ENCODE peak calls at places on chromosomes 12 and 14, in nine cellular contexts. K, P, S, J, G, I, O, Y and M are unnamed samples.

GRCh38 chr12:108596854-108597558 is 878 bp downstream of the TMEM119 start:
- DNase-seq in K (no peak), O (no peak), S (no peak), P (no peak), Y (no peak), G (no peak), J (no peak), I (no peak), M (no peak)

GRCh38 chr14:105055334-105055733 is 9.9 kb downstream of the GPR132 start:
- DNase-seq in S (no peak), K (no peak), O (no peak), P (no peak), I (no peak), Y (no peak), G (no peak), J (no peak), M (no peak)

GRCh38 chr12:124520258-124520657 is 47.2 kb downstream of the NCOR2 start:
- DNase-seq in Y (peak), S (peak), P (no peak), K (no peak), O (peak), G (peak), I (peak), J (no peak), M (peak)

GRCh38 chr12:43887397-43887796 is 51.5 kb downstream of the TMEM117 start:
- DNase-seq in Y (no peak), J (no peak), G (no peak), K (no peak), O (no peak), S (no peak), P (no peak), I (no peak), M (no peak)

GRCh38 chr12:79521576-79521975 is 169.2 kb downstream of the PAWR start:
- DNase-seq in I (peak), Y (no peak), S (no peak), P (no peak), O (no peak), J (no peak), G (no peak), K (no peak), M (no peak)

GRCh38 chr12:76272292-76272691 is 75.9 kb downstream of the BBS10 start:
- DNase-seq in S (no peak), O (no peak), I (no peak), K (no peak), Y (no peak), J (no peak), P (no peak), G (no peak), M (no peak)

GRCh38 chr14:44833376-44833775 is 128.4 kb downstream of the KLHL28 start:
- DNase-seq in O (peak), S (no peak), Y (peak), J (no peak), P (no peak), K (no peak), I (peak), G (peak), M (peak)

GRCh38 chr12:71755146-71755892 is 656 bp downstream of the RAB21 start:
- DNase-seq in J (peak), I (peak), Y (peak), P (no peak), O (peak), K (peak), G (peak), S (peak), M (peak)

GRCh38 chr12:4505381-4505986 is 33.2 kb upstream of the RAD51AP1 start:
- DNase-seq in Y (peak), J (no peak), O (peak), I (no peak), K (no peak), S (no peak), P (no peak), G (peak), M (no peak)

GRCh38 chr12:54265364-54265812 is 14.5 kb downstream of the CBX5 start:
- DNase-seq in P (no peak), K (no peak), G (no peak), J (no peak), S (no peak), O (no peak), I (no peak), Y (no peak), M (no peak)

GRCh38 chr14:103136388-103137271 is 13.4 kb downstream of the TNFAIP2 start:
- DNase-seq in I (peak), P (no peak), K (no peak), G (peak), S (no peak), Y (peak), O (peak), J (no peak), M (peak)

GRCh38 chr14:77290705-77291104 is 19.7 kb upstream of the NGB start:
- DNase-seq in G (peak), K (no peak), J (no peak), P (no peak), I (peak), O (no peak), Y (no peak), S (no peak), M (no peak)

GRCh38 chr12:66279127-66279712 is 23.1 kb upstream of the HELB start:
- DNase-seq in Y (peak), P (no peak), S (no peak), I (peak), K (peak), J (no peak), O (peak), G (peak), M (peak)

GRCh38 chr12:68446896-68447806 is 115.0 kb upstream of the MDM1 start:
- DNase-seq in P (peak), O (no peak), Y (peak), S (no peak), I (no peak), K (no peak), G (peak), J (no peak), M (no peak)

GRCh38 chr12:112346194-112346593 is 36.0 kb downstream of the HECTD4 start:
- DNase-seq in O (no peak), I (no peak), J (no peak), Y (no peak), G (no peak), K (no peak), P (no peak), S (no peak), M (no peak)

GRCh38 chr12:14995583-14996425 is 23.0 kb downstream of the PDE6H start:
- DNase-seq in I (peak), O (peak), K (peak), P (no peak), S (no peak), Y (peak), J (no peak), G (peak), M (peak)

GRCh38 chr12:88896958-88897357 is 316.7 kb upstream of the KITLG start:
- DNase-seq in K (no peak), S (no peak), J (no peak), I (peak), P (no peak), O (no peak), G (peak), Y (peak), M (no peak)

GRCh38 chr12:85874064-85874463 is at the start of gene NTS:
- DNase-seq in J (no peak), P (no peak), O (no peak), K (peak), I (no peak), Y (no peak), G (no peak), S (no peak), M (no peak)
- TF ChIP-seq CTCF in J (no peak), P (no peak), O (no peak), K (no peak), I (no peak), Y (peak), G (peak), S (no peak), M (no peak)

DNA sequence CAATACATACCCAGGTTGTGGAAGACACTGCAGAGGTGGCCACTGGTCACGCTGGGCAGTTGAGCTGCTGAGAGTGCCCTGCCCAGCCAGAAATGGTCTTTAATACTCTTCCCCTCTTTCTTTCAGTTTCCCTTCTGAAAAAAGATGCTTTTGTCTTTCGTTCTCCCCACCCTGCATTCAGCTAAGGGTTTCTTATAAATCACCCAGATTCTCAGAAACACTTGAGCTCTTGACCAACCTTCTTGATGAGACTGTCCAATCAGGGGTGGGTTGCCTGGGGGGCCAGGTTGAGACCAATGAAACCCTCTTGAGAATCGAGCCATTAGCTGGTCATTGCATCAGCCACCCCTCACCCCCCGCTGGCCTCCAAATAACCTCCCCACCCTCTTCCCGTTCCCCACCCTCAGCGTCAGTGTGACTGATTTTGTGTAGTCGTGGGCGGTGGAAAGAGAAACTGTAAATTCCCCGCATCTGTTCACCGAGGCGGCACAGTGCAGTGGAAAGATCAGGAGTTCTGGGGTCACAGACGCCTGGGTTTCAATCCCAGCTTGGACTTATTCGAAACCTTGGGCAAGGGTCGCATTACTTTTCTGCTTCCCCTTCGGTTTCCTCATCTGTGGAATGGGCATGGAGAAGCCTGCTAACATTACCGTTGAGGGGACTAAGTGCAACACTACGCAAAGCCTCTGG is 52.3 kb downstream of the SLC25A47 start:
- DNase-seq in G (peak), Y (peak), J (peak), S (peak), O (peak), P (peak), I (peak), K (peak), M (peak)
- TF ChIP-seq CTCF in G (no peak), Y (no peak), J (no peak), S (no peak), O (no peak), P (no peak), I (no peak), K (no peak), M (no peak)

GRCh38 chr12:92721130-92721529 is 18.3 kb downstream of the PLEKHG7 start:
- DNase-seq in G (no peak), P (no peak), J (no peak), S (no peak), I (no peak), O (peak), K (no peak), Y (no peak), M (no peak)

GRCh38 chr12:92715625-92716024 is 12.8 kb downstream of the PLEKHG7 start:
- DNase-seq in Y (no peak), J (no peak), I (no peak), S (no peak), G (no peak), O (no peak), P (no peak), K (no peak), M (no peak)

GRCh38 chr12:92718483-92718985 is 15.7 kb downstream of the PLEKHG7 start:
- DNase-seq in I (no peak), P (no peak), Y (peak), G (no peak), O (no peak), J (no peak), K (no peak), S (no peak), M (peak)

GRCh38 chr12:92719674-92720073 is 16.9 kb downstream of the PLEKHG7 start:
- DNase-seq in P (no peak), I (no peak), O (no peak), Y (no peak), K (no peak), G (peak), J (no peak), S (no peak), M (no peak)

GRCh38 chr12:92717202-92717601 is 14.4 kb downstream of the PLEKHG7 start:
- DNase-seq in K (no peak), Y (peak), P (no peak), S (peak), J (no peak), G (peak), O (peak), I (peak), M (peak)
- TF ChIP-seq CTCF in K (no peak), Y (peak), P (no peak), S (peak), J (no peak), G (peak), O (peak), I (peak), M (peak)

GRCh38 chr14:100671906-100672305 is 54.8 kb upstream of the DLK1 start:
- DNase-seq in J (no peak), I (no peak), O (no peak), P (no peak), G (no peak), S (no peak), K (no peak), Y (no peak), M (no peak)

GRCh38 chr14:100669468-100669867 is 57.2 kb upstream of the DLK1 start:
- DNase-seq in O (no peak), S (no peak), P (no peak), J (no peak), G (no peak), Y (no peak), K (no peak), I (no peak), M (no peak)

GRCh38 chr14:100669011-100669412 is 57.7 kb upstream of the DLK1 start:
- DNase-seq in P (no peak), Y (no peak), J (no peak), I (no peak), G (no peak), S (no peak), O (no peak), K (no peak), M (no peak)

GRCh38 chr14:100671386-100671901 is 55.2 kb upstream of the DLK1 start:
- DNase-seq in J (no peak), I (no peak), O (no peak), G (no peak), K (no peak), Y (no peak), S (no peak), P (no peak), M (no peak)

GRCh38 chr14:100670017-100670974 is 56.4 kb upstream of the DLK1 start:
- DNase-seq in O (no peak), S (no peak), Y (no peak), J (no peak), P (no peak), K (no peak), I (no peak), G (no peak), M (no peak)
- TF ChIP-seq CTCF in O (no peak), S (no peak), Y (peak), J (no peak), P (no peak), K (no peak), I (no peak), G (no peak), M (no peak)

DNA sequence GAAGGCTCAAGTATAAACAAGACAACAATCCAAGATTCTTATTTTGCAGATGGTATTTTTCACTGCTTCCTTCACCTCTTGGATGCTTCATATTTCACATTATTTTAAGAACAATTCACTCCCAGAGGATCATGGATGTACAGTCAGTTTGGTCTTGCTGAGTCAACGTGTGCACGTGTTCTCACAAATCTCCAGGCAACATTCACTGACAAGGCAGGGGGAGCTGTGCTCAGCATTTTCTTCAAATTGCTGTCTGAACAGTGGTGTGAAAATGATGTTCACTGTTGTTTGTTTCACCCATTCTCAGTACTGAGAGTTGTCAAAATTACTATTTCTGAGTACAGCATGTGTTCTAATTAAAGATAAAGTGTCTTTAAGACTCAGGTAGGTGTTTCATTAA is 118.3 kb upstream of the SLC38A4 start:
- DNase-seq in I (peak), Y (peak), S (no peak), P (no peak), K (no peak), O (peak), J (no peak), G (peak), M (peak)
- TF ChIP-seq CTCF in I (peak), Y (peak), S (no peak), P (no peak), K (no peak), O (peak), J (no peak), G (peak), M (no peak)

DNA sequence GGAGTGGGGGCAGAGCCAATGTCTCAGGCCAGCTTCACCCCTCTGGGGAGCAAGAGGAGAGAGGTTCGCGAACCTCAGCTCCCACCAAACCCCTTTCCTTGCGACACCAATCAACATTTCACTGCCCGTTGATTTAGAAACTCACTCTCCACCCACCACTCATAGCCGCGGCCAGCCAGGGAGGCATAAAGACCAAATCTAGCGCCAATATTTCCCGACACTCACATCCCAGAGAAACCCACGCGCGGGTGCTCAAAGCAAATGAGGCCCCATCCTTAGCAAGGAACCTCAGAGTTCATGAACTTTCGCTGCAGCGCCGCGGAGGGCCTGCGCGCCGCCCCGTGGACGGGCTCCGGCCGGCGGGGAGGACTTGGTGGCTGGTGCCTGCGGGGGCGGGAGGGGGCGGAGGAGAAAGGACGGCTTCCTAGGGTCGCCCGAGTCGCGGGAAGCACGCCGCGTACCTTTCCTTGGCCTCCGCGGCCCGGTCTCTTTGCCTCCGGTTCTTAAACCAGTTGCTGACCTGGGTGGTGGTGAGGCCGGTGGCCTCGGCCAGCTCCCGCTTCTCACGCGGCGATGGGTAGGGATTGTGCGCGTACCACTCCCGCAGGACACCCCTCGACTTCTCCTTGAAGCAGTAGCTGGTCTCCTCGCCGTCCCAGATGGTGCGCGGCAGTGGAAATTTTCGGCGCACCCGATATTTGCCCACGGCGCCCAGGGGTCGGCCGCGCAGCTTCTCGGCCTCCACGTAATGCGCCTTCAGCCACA is 926 bp downstream of the SIX1 start:
- DNase-seq in P (peak), K (peak), Y (no peak), S (no peak), G (peak), J (no peak), O (peak), I (peak), M (no peak)
- TF ChIP-seq CTCF in P (no peak), K (no peak), Y (no peak), S (no peak), G (no peak), J (no peak), O (no peak), I (no peak), M (no peak)

GRCh38 chr14:34322940-34323418 is 139.1 kb downstream of the SPTSSA start:
- DNase-seq in S (no peak), G (peak), P (peak), K (peak), Y (peak), O (peak), J (no peak), I (peak), M (peak)

GRCh38 chr14:34325493-34325892 is 136.5 kb downstream of the SPTSSA start:
- DNase-seq in G (no peak), Y (peak), J (no peak), I (no peak), S (no peak), K (no peak), P (no peak), O (no peak), M (no peak)

GRCh38 chr14:34328178-34328577 is 133.9 kb downstream of the SPTSSA start:
- DNase-seq in K (no peak), I (no peak), Y (no peak), O (no peak), P (no peak), G (no peak), S (no peak), J (no peak), M (no peak)

GRCh38 chr14:34329281-34329680 is 132.8 kb downstream of the SPTSSA start:
- DNase-seq in I (no peak), J (no peak), O (no peak), Y (no peak), P (no peak), G (no peak), S (no peak), K (no peak), M (no peak)

DNA sequence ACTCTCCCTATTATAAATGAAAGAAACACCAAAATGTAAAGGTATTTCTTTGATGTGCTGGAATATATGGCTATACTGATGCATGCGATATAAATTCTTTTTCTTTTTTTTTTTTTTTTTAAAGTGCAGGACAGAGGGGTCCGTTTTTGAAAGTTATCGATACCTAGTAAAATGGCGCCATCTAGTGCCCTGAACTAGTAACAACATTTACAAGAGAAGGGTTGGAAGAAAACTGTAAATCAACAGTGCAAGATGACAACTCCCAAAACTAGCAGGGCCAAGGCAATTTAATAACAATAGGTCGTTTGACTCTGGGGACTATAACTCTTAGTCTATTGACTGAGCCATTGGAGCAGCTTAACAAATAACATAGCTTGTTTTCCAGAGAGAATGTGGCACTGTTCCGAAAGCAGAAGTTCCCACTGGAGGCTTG is 137.7 kb downstream of the SPTSSA start:
- DNase-seq in Y (peak), K (peak), J (no peak), S (peak), I (peak), G (peak), P (peak), O (peak), M (peak)
- TF ChIP-seq CTCF in Y (peak), K (peak), J (no peak), S (peak), I (peak), G (peak), P (peak), O (peak), M (peak)

GRCh38 chr14:96698846-96699543 is 98.2 kb upstream of the VRK1 start:
- DNase-seq in O (no peak), S (no peak), I (no peak), P (no peak), K (peak), Y (no peak), J (no peak), G (no peak), M (no peak)
- TF ChIP-seq CTCF in O (no peak), S (no peak), I (no peak), P (no peak), K (peak), Y (no peak), J (no peak), G (no peak), M (peak)

DNA sequence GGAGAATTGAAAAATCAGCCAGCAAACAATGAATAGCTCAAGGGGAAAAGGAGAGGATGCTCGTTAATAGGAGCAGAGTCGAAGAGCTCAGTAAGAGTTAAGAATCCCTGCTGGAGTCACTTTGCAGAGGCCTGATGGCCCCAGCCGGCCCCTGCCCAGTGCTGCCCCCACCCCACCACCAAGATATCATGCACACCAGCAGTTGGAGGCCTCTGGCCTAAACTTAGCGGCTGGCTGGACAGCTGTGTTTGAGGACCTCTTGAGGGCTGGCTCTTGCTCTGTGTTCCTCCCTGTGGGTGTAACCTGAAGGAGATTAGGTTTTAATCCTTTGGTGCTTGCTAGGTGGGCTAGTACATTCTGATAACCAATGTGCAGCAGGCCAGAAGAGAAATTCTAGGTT is 142.0 kb downstream of the PLXNC1 start:
- DNase-seq in K (no peak), J (no peak), O (no peak), P (no peak), I (no peak), S (no peak), Y (no peak), G (no peak), M (no peak)
- TF ChIP-seq CTCF in K (no peak), J (no peak), O (no peak), P (no peak), I (no peak), S (no peak), Y (no peak), G (no peak), M (no peak)

GRCh38 chr12:10223208-10223607 is 10.5 kb downstream of the GABARAPL1 start:
- DNase-seq in O (no peak), J (no peak), K (no peak), S (no peak), G (no peak), I (no peak), P (no peak), Y (no peak), M (no peak)
- TF ChIP-seq CTCF in O (no peak), J (no peak), K (no peak), S (no peak), G (no peak), I (no peak), P (no peak), Y (no peak), M (no peak)